ENCODE peak calls at places on chromosomes 5 and 9, in five cellular contexts. U is HFFc6, Q is AG04450, E is endothelial cell of umbilical vein, P is fibroblast of lung. V is an unnamed sample.

GRCh38 chr5:126851441-126852103 is 74.6 kb downstream of the LMNB1 start:
- DNase-seq in P (no peak), Q (no peak), U (no peak), E (no peak), V (no peak)

GRCh38 chr5:115514220-115514619 is 30.4 kb downstream of the FEM1C start:
- DNase-seq in U (no peak), Q (no peak), P (no peak), E (no peak), V (no peak)

GRCh38 chr9:118271936-118272335 is 567.7 kb downstream of the TLR4 start:
- DNase-seq in E (no peak), P (peak; percentile 29), Q (no peak), U (no peak), V (no peak)

GRCh38 chr9:84621811-84622210 is 47.7 kb upstream of the NTRK2 start:
- DNase-seq in E (no peak), Q (no peak), U (no peak), P (no peak), V (no peak)

GRCh38 chr5:71461360-71461759 is 5.9 kb downstream of the BDP1 start:
- DNase-seq in P (no peak), Q (no peak), E (no peak), U (no peak), V (no peak)

GRCh38 chr9:68416891-68417570 is 60.6 kb downstream of the PGM5 start:
- DNase-seq in Q (no peak), U (no peak), E (no peak), P (no peak), V (no peak)

GRCh38 chr9:115115924-115116323 is 2.0 kb downstream of the TNC start:
- DNase-seq in P (peak; percentile 86), Q (no peak), U (peak; percentile 83), E (no peak), V (no peak)

GRCh38 chr5:157778121-157778805 is 34.8 kb downstream of the LSM11 start:
- DNase-seq in P (peak; percentile 64), Q (no peak), E (peak; percentile 21), U (no peak), V (no peak)

GRCh38 chr5:129172561-129172960 is 78.0 kb downstream of the ISOC1 start:
- DNase-seq in U (no peak), P (no peak), Q (no peak), E (peak; percentile 11), V (no peak)

GRCh38 chr5:127912411-127912810 is 171.2 kb upstream of the SLC12A2 start:
- DNase-seq in Q (no peak), U (no peak), E (no peak), P (no peak), V (no peak)

GRCh38 chr9:20558609-20559016 is 63.7 kb downstream of the MLLT3 start:
- DNase-seq in E (peak; percentile 23), Q (peak; percentile 49), P (peak; percentile 87), U (peak; percentile 95), V (peak; percentile 83)

GRCh38 chr5:97735209-97735608 is 552.2 kb upstream of the RIOK2 start:
- DNase-seq in Q (peak; percentile 55), U (peak; percentile 80), E (peak; percentile 63), P (peak; percentile 95), V (peak; percentile 73)

GRCh38 chr9:112532427-112532826 is 45.8 kb downstream of the KIAA1958 start:
- DNase-seq in Q (peak; percentile 41), P (peak; percentile 52), E (no peak), U (peak; percentile 52), V (peak; percentile 59)

GRCh38 chr5:2187156-2187555 is 304.4 kb upstream of the IRX4 start:
- DNase-seq in P (no peak), U (no peak), E (no peak), Q (no peak), V (no peak)

GRCh38 chr5:22649076-22649475 is 204.1 kb downstream of the CDH12 start:
- DNase-seq in E (peak; percentile 87), U (no peak), P (no peak), Q (no peak), V (no peak)

GRCh38 chr9:16344343-16344742 is 526.1 kb downstream of the BNC2 start:
- DNase-seq in U (peak; percentile 61), Q (peak; percentile 33), P (peak; percentile 99), E (peak; percentile 40), V (peak; percentile 87)

GRCh38 chr5:180595381-180596114 is 4.2 kb upstream of the SCGB3A1 start:
- DNase-seq in U (no peak), P (no peak), E (no peak), Q (no peak), V (no peak)

GRCh38 chr9:4810565-4810964 is 17.8 kb downstream of the RCL1 start:
- DNase-seq in E (no peak), P (no peak), U (no peak), Q (no peak), V (no peak)

GRCh38 chr5:23319906-23320305 is 187.5 kb upstream of the PRDM9 start:
- DNase-seq in P (no peak), E (no peak), Q (no peak), U (no peak), V (no peak)

GRCh38 chr5:54673523-54674225 is 156.1 kb downstream of the SNX18 start:
- DNase-seq in E (no peak), Q (no peak), U (no peak), P (peak; percentile 51), V (no peak)

DNA sequence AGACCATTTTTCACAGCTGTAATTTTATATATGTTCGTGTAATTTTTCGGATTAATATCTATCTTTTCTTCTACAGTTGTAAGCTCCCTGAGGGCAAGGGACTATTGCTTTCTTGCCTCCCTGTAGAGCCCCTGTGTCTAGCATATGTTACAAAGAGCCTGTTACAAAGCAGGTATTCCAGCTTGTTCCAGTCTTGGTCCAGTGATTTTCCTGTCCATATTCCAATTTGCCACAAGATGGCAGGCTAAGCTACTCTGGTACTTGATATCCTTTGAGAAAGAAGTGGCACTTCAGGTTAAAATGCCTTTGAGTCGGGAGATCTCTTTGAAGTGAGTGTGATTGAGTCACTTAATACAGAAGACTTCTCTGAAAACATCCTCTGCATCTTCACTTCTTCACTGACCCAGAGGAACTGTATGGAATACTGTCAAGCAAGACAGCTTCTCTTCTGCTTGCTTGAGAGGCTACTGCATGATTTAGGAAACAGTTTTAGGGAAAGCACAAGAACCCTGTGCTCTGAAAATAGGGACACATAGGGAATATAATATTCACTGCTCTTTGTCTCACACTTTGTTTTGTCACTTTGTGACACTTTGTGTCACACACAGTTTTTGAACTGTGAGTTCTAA is 24.5 kb downstream of the CAVIN4 start:
- DNase-seq in U (peak; percentile 54), E (peak; percentile 70), P (peak; percentile 44), Q (no peak), V (no peak)
- TF ChIP-seq CTCF in U (peak; percentile 84), E (peak; percentile 56), P (peak; percentile 80), Q (peak; percentile 82), V (peak; percentile 77)

DNA sequence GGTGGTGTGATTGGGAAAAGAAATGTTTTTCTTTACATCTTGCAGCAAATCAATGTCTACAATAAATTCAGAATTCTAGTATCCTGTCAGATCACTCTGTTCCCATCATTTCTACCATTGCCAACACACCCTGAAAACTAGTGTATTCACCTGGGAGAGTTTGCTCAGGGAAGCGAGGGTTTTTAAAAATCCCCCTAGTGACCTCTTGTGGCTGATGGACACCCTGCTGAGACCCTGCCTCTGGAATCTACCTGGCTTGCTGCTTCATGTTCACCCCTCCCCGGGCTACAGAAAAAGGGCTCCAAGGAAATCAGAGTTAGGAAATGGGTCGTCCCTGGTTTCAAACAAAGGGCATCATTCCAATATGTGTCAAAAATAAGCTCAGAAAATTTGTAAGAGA is 21.4 kb upstream of the ALDOB start:
- DNase-seq in U (no peak), E (no peak), Q (no peak), P (no peak), V (no peak)
- TF ChIP-seq CTCF in U (no peak), E (no peak), Q (no peak), P (no peak), V (no peak)

DNA sequence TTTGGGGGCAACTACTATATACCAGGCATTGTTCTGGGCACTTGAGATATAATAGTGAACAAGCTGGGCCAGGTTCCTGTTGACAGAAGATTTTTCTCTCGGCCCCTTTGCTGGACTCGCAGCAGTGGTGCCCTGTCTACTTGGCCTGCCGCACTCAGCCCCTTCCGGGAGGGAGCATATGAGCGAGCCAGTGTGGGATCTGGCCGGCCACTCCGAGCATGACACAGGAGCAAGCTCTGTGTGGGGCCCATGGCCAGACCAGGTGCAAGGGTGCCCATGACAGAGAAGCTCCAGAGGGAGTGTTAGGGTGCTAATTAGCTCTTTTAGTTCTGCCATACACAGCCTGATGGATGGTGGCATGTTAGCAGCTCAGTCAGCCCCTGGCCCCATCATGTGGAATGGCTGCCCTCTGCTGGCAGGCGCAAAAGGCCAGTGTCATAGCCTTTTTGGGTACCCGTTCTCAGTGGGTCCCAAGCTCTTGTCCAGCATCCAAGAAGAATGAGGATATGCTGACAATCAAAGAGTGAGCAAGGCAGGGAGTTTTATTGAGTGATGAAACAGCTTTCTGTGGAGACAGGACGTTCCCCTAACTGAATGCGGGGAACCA is 9.3 kb upstream of the KIF4B start:
- DNase-seq in Q (no peak), P (no peak), E (peak; percentile 56), U (no peak), V (no peak)
- TF ChIP-seq CTCF in Q (peak; percentile 37), P (peak; percentile 27), E (peak; percentile 60), U (peak; percentile 73), V (peak; percentile 41)

GRCh38 chr5:173630724-173631365 is 14.4 kb upstream of the BOD1 start:
- DNase-seq in Q (no peak), P (no peak), E (no peak), U (no peak), V (no peak)

GRCh38 chr5:173631478-173631877 is 15.0 kb upstream of the BOD1 start:
- DNase-seq in Q (no peak), U (no peak), P (no peak), E (no peak), V (no peak)

GRCh38 chr5:173627860-173628392 is 11.5 kb upstream of the BOD1 start:
- DNase-seq in P (no peak), E (no peak), U (no peak), Q (no peak), V (no peak)

GRCh38 chr5:173628501-173628900 is 12.1 kb upstream of the BOD1 start:
- DNase-seq in P (no peak), U (no peak), E (no peak), Q (no peak), V (no peak)

GRCh38 chr5:173629628-173630027 is 13.2 kb upstream of the BOD1 start:
- DNase-seq in Q (no peak), E (no peak), P (no peak), U (no peak), V (no peak)
- TF ChIP-seq CTCF in Q (peak; percentile 27), E (peak; percentile 26), P (peak; percentile 30), U (peak; percentile 74), V (peak; percentile 31)

DNA sequence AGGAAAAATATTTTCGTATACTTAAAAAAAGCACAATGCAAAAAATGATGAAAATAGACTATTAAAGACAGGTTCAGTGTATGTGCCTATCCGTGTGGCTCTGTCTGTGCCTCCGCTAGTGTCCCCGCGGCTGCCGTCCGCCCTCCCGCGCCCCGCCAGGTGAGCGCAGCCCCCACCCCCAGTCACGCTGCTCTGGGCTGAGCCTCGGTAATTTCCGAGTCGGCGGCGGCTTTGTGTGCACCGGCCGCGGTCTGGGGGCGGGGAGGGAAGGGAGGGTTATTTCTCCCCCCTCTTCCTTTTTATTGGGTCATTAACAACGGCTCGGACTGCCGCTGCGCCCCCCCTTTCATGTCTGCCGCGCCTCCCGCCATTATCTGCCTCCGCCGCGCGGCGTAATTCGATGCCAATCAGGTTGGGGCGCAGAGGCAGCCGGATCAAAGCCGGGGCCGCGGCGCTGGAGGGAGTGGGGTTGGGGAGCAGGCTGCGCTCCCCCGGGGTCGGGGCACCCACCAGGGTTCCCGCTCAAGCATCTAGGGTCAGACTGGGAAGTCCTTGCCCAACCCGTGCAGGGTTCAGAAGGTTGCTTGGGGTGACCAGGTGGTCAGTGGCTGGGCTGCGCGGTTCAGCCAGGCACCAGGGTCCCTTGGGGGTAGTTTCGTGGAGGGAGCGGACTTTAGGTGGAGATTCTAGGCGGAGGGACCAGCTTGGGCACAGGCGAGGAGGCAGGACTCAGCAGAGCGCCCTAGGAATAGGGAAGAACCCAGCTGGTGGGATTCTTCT is 39.5 kb upstream of the PSD2 start:
- DNase-seq in Q (no peak), E (no peak), U (no peak), P (peak; percentile 12), V (no peak)
- TF ChIP-seq CTCF in Q (no peak), E (no peak), U (no peak), P (no peak), V (no peak)